ENCODE peak calls at places on chromosomes 6 and 20, in six cellular contexts. Y is SK-N-SH, Q is lower leg skin, N is adrenal gland, L is fibroblast of mammary gland, C is astrocyte of the cerebellum. X is an unnamed sample.

GRCh38 chr20:17345321-17345720 is 118.5 kb downstream of the PCSK2 start:
- DNase-seq in N (no peak), L (peak), Q (no peak), C (no peak), Y (no peak), X (no peak)

GRCh38 chr6:117840541-117840983 is 66.5 kb upstream of the SLC35F1 start:
- DNase-seq in C (peak), L (peak), Q (no peak), Y (peak), N (no peak), X (peak)

GRCh38 chr20:47456952-47457724 is 44.5 kb upstream of the NCOA3 start:
- DNase-seq in N (no peak), Q (no peak), Y (no peak), C (peak), L (peak), X (no peak)

GRCh38 chr20:48797275-48797825 is 30.4 kb downstream of the PREX1 start:
- DNase-seq in Q (no peak), L (no peak), C (no peak), N (peak), Y (no peak), X (no peak)

GRCh38 chr20:19423097-19423891 is 210.9 kb downstream of the SLC24A3 start:
- DNase-seq in C (no peak), Q (no peak), Y (no peak), L (no peak), N (no peak), X (no peak)

GRCh38 chr6:158031445-158032353 is 50.0 kb downstream of the SYNJ2 start:
- DNase-seq in Y (peak), Q (peak), N (no peak), C (peak), L (peak), X (peak)

GRCh38 chr20:4170621-4171537 is 155.5 kb upstream of the RNF24 start:
- DNase-seq in C (no peak), Q (no peak), N (no peak), L (no peak), Y (no peak), X (no peak)

GRCh38 chr6:116371384-116372209 is 850 bp downstream of the DSE start:
- DNase-seq in Q (peak), N (peak), L (peak), C (peak), Y (peak), X (peak)

GRCh38 chr6:84766796-84767590 is 2.6 kb upstream of the TBX18 start:
- DNase-seq in C (no peak), Q (no peak), N (no peak), Y (no peak), L (no peak), X (no peak)

GRCh38 chr6:38432479-38432878 is 207.2 kb downstream of the BTBD9 start:
- DNase-seq in Q (no peak), L (peak), C (no peak), Y (no peak), N (no peak), X (no peak)

GRCh38 chr6:28258877-28259777 is at the start of gene NKAPL:
- DNase-seq in Y (no peak), C (no peak), L (peak), N (peak), Q (peak), X (no peak)

DNA sequence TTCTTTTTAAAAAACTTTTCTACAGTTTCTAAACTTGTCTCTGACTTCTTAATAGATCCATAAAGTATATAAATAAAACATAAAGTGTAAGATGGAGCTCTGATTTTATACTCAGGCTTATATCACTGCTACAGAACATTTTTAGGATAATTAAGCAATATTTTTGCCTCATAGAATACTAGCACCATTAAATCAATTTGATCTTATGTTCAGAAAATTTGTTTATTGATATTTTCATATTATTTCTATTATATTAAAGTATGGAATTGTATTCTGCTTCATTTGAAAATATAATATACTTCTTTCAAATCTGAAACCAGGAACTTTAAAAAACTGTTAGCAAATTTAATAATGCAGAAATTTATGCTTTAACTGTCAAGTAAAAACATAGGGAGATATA is 106.5 kb downstream of the MAN1A1 start:
- DNase-seq in N (no peak), Q (no peak), L (no peak), Y (no peak), C (no peak), X (no peak)
- H3K4me3 ChIP-seq in N (no peak), Q (no peak), L (no peak), Y (no peak), C (no peak), X (no peak)

GRCh38 chr6:124226396-124226795 is 422.7 kb downstream of the NKAIN2 start:
- DNase-seq in Y (no peak), L (peak), C (peak), Q (no peak), N (no peak), X (no peak)

DNA sequence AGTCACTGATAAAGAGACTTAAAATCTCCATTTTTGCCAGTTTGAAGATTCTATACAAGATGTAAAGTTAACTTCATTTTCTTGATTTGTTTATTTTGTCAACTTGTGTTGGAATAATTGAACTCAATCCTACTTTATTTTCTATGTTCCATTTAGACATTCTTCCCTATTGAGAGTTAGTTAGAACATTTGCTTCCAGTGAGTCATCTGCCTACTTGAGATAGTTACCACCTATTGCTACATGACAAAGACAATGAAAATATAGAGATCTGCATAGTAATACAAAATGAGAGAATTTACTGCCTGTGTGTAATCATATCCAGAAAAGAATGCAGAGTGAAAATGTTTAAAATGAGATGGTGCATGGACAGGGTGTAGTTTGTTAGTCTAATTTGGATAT is 419.9 kb downstream of the NKAIN2 start:
- DNase-seq in C (peak), N (no peak), Y (no peak), Q (no peak), L (peak), X (no peak)
- H3K4me3 ChIP-seq in C (no peak), N (no peak), Y (no peak), Q (no peak), L (no peak), X (no peak)

DNA sequence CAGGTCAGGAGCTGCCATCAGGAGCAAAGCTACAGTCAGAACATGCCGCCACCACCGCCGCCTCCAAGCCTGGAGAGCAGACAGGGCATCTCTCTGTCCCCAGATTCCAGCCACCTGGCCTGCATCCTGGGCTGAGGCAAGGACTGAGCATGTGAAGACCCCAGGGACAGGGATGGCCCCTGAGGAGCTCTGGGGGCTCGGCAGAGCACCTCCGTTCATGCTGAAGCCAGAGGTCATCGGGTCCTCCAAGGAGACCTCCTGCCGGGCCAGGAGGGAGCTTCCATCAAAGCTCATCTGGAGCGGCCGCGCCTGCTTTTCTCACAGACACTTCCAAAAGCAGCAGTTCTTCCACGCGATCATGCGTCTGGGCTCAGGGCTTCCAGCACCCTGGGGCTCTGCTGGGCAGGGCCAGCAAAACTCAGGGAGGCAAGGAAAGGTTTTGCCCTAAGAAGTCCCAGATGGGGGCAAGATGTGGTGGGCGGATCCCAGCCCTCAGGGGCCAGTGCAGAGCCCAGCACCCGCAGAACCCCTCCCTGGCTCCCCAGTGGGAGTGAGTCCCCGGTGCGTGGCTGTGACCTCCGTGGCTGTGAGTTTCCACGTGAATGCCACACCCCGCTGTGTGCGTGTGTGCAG is 138.4 kb downstream of the TAF4 start:
- DNase-seq in N (no peak), L (no peak), Q (no peak), Y (no peak), C (no peak), X (no peak)
- H3K4me3 ChIP-seq in N (no peak), L (no peak), Q (no peak), Y (no peak), C (no peak), X (no peak)

GRCh38 chr6:52543262-52543661 is 33.6 kb downstream of the TRAM2 start:
- DNase-seq in Q (no peak), N (no peak), Y (no peak), L (peak), C (no peak), X (no peak)
- H3K4me3 ChIP-seq in Q (no peak), N (no peak), Y (no peak), L (no peak), C (no peak), X (no peak)

GRCh38 chr6:16256781-16257180 is 18.4 kb downstream of the GMPR start:
- DNase-seq in Y (no peak), N (no peak), L (no peak), C (no peak), Q (no peak), X (peak)
- H3K4me3 ChIP-seq in Y (no peak), N (no peak), L (no peak), C (no peak), Q (no peak), X (no peak)